ENCODE peak calls at places on chromosome 9, in seven cellular contexts. F is left kidney, Z is hepatocyte, G is EL, X is Peyer's patch, S is EH, T is HT1080. I is an unnamed sample.

GRCh38 chr9:129166962-129167557 is 11.0 kb downstream of the IER5L start:
- DNase-seq in X (peak), T (peak), Z (peak), G (peak), F (peak), S (peak), I (peak)

GRCh38 chr9:36450110-36450732 is 50.2 kb upstream of the RNF38 start:
- DNase-seq in Z (peak), T (peak), F (peak), X (no peak), S (peak), G (peak), I (peak)

GRCh38 chr9:129838707-129839259 is 3.5 kb downstream of the USP20 start:
- DNase-seq in X (no peak), S (peak), Z (no peak), T (peak), F (no peak), G (peak), I (no peak)

GRCh38 chr9:101018391-101018990 is 10.0 kb upstream of the PLPPR1 start:
- DNase-seq in S (no peak), G (no peak), Z (no peak), F (no peak), T (no peak), X (no peak), I (no peak)

GRCh38 chr9:638152-638551 is 203.3 kb upstream of the DMRT1 start:
- DNase-seq in T (no peak), Z (no peak), X (no peak), F (no peak), S (no peak), G (no peak), I (no peak)

GRCh38 chr9:89405832-89406231 is 87.5 kb downstream of the SECISBP2 start:
- DNase-seq in T (no peak), X (peak), S (no peak), Z (no peak), G (no peak), F (peak), I (no peak)

GRCh38 chr9:133133680-133134418 is 12.8 kb upstream of the RALGDS start:
- DNase-seq in X (peak), S (peak), Z (peak), T (peak), F (peak), G (peak), I (peak)

GRCh38 chr9:135275163-135275925 is 187.9 kb downstream of the OLFM1 start:
- DNase-seq in G (no peak), F (no peak), X (no peak), Z (no peak), S (no peak), T (no peak), I (no peak)

GRCh38 chr9:19113964-19114679 is 11.4 kb upstream of the HAUS6 start:
- DNase-seq in Z (no peak), S (no peak), X (no peak), T (peak), F (no peak), G (no peak), I (no peak)

I was measured in OCI-M1.